ENCODE peak calls at places on chromosome X, in nine cellular contexts. X is fibroblast of lung, Z is GM12878, S is IMR-90, P is OCI-LY7, N is PC-3, A is PC-9, K is K562, G is SK-N-SH. W is an unnamed sample. For H4K20me1, the result is how much of the 10 kb centered on the place peaks cover.

GRCh38 chrX:56253832-56254703 is 21.9 kb downstream of the KLF8 start:
- DNase-seq in A (no peak), K (no peak), P (no peak), N (no peak), X (no peak), S (no peak), Z (no peak), G (no peak), W (no peak)

GRCh38 chrX:53594354-53594753 is 92.2 kb downstream of the HUWE1 start:
- DNase-seq in K (no peak), Z (no peak), P (no peak), A (no peak), X (peak), S (peak), G (no peak), N (no peak), W (no peak)

GRCh38 chrX:84362184-84362838 is 139.9 kb downstream of the HDX start:
- DNase-seq in K (no peak), X (peak), N (no peak), P (no peak), Z (no peak), A (no peak), G (no peak), S (peak), W (no peak)

GRCh38 chrX:96843566-96843965 is 40.1 kb upstream of the RPA4 start:
- DNase-seq in P (no peak), N (no peak), G (no peak), X (no peak), S (no peak), Z (no peak), A (no peak), K (no peak), W (no peak)

GRCh38 chrX:19866626-19867410 is 20.6 kb downstream of the SH3KBP1 start:
- DNase-seq in N (no peak), A (no peak), X (no peak), K (no peak), S (no peak), P (no peak), G (no peak), Z (no peak), W (no peak)

GRCh38 chrX:66728818-66729271 is 90.0 kb upstream of the EDA2R start:
- DNase-seq in X (peak), G (peak), Z (no peak), P (peak), S (peak), K (peak), N (peak), A (peak), W (no peak)

GRCh38 chrX:78118628-78119027 is 14.6 kb downstream of the PGK1 start:
- DNase-seq in Z (no peak), G (no peak), X (no peak), P (no peak), K (no peak), N (no peak), A (no peak), S (no peak), W (no peak)

GRCh38 chrX:39946822-39947221 is 150.9 kb downstream of the BCOR start:
- DNase-seq in S (peak), G (no peak), Z (no peak), X (peak), K (no peak), A (no peak), P (no peak), N (peak), W (no peak)

GRCh38 chrX:13747836-13748235 is 13.3 kb downstream of the OFD1 start:
- DNase-seq in N (peak), P (peak), G (peak), K (peak), S (peak), A (peak), X (peak), Z (no peak), W (peak)

GRCh38 chrX:10243056-10243455 is 86.3 kb downstream of the CLCN4 start:
- DNase-seq in X (peak), K (no peak), S (no peak), G (no peak), N (no peak), Z (no peak), P (no peak), A (no peak), W (no peak)

GRCh38 chrX:16445166-16445752 is 204.7 kb upstream of the S100G start:
- DNase-seq in S (peak), Z (no peak), K (peak), A (peak), P (peak), G (peak), X (peak), N (peak), W (no peak)

GRCh38 chrX:149937881-149938426 is 337 bp downstream of the EOLA2 start:
- DNase-seq in A (no peak), K (peak), S (peak), G (no peak), X (peak), N (no peak), Z (no peak), P (no peak), W (no peak)

GRCh38 chrX:49203536-49203935 is 3.5 kb upstream of the SYP start:
- DNase-seq in X (no peak), P (no peak), N (no peak), K (no peak), A (no peak), S (no peak), G (no peak), Z (no peak), W (no peak)

DNA sequence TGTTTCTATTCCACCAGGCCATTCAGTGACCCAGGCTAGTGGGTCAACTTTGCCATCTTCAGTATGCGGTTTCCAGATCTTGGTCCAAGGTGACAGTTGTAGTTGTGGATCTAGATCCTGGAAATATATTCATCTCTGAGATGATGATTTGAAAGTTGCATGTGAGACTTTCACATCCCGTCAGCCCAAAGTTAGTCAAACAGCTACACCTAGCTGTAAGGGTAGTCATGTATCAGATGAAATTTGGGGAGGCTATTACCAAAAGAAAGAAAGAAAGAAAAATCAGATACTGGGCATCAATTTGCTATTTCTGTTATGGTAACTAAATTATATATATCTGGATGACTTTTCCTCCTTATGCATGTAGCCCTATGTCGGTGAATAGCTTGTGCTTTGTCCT is 259.4 kb upstream of the ARX start:
- DNase-seq in P (no peak), G (no peak), N (peak), Z (no peak), S (no peak), K (no peak), A (no peak), X (no peak), W (no peak)
- TF ChIP-seq CTCF in P (no peak), G (no peak), N (peak), Z (no peak), S (no peak), K (no peak), A (no peak), X (no peak), W (no peak)

DNA sequence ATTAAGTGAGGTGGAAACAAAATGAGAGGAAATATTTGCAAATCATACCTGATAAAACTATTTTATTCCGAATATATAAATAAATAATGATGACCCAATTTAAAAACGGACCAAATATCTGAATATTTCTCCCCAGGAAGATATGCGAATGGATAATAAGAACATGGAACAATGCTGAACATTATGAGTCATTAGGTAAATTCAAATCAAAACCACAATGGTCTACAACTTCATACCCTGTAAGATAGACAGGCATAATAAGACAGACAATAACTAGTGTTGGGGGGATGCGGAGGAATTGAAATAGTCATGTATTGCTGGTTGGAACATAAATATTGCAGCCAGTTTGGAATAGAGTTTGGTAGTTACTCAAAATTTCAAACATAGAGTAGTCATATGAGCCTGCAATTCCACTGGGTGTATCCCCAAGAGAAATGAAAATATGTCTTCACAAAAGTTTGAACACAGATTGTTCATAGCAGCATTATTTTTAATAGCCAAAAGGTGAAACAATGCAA is 47.6 kb upstream of the DRP2 start:
- DNase-seq in N (peak), S (no peak), P (no peak), G (no peak), K (no peak), A (no peak), Z (no peak), X (no peak), W (no peak)
- H3K4me2 ChIP-seq in N (no peak), S (no peak), P (no peak), G (no peak), K (no peak), A (no peak), Z (no peak), X (no peak), W (no peak)

DNA sequence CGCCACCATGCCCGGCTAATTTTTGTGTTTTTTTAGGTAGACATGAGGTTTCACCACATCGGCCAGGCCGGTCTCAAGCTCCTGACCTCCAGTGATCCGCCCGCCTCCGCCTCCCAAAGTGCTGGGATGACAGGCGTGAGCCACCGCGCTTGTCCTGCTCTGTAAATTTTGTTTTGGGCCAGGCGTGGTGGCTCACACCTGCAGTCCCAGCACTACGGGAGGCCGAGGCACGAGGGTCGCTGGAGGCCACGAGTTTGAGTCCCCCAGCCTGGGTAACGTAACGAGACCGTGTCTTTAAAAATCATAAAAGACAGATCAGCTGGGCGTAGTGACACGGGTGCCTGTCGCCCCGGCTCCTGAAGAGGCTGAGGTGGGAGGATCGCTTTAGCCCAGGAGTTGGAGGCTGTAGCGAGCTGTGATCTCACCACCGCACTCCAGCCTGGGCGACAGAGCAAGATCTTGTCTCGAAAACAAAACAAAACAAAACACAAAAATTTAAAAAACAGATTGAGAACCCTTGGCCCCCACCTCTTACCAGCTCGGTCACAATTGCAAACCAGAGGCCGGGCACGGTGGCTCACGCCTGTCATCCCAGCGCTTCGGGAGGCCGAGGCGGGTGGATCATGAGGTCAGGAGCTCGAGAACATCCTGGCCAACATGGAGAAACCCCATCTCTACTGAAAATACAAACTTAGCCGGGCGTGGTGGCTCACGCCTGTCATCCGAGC is 34.0 kb upstream of the PPP2R3B start:
- DNase-seq in N (no peak), P (no peak), G (no peak), A (no peak), Z (no peak), S (no peak), X (no peak), K (no peak), W (no peak)
- H4K20me1 ChIP-seq in N (under half), P (under half), G (under half), A (under half), Z (under half), S (under half), X (under half), K (under half), W (under half)

GRCh38 chrX:48071064-48071985 is at the start of gene ZNF630:
- DNase-seq in N (peak), A (peak), X (peak), Z (peak), P (peak), S (peak), G (peak), K (peak), W (no peak)

GRCh38 chrX:48071986-48072605 is 656 bp upstream of the ZNF630 start:
- DNase-seq in S (no peak), X (no peak), A (no peak), K (no peak), P (no peak), Z (no peak), G (no peak), N (no peak), W (no peak)

DNA sequence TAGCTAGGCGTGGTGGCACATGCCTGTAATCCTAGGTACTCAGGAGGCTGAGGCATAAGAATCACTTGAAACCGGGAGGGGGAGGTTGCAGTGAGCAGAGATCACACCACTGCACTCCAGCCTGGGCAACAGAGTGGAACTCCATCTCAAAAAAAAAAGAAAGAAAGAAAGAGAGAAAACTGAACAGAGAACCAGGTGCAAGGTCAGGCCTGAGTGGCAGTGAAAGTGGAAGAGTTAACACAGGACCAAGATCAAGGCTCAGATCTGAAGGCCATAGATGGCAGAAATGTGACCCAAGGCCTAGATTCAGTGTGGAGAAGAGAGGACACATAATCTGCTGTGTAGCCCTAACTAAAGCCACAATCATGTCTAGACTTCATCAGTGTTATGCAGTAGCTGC is 4.9 kb upstream of the ZNF630 start:
- DNase-seq in Z (no peak), S (no peak), N (no peak), X (no peak), K (no peak), A (no peak), G (no peak), P (peak), W (no peak)
- TF ChIP-seq CTCF in Z (no peak), S (no peak), N (no peak), X (no peak), K (no peak), A (no peak), G (no peak), P (no peak), W (no peak)

DNA sequence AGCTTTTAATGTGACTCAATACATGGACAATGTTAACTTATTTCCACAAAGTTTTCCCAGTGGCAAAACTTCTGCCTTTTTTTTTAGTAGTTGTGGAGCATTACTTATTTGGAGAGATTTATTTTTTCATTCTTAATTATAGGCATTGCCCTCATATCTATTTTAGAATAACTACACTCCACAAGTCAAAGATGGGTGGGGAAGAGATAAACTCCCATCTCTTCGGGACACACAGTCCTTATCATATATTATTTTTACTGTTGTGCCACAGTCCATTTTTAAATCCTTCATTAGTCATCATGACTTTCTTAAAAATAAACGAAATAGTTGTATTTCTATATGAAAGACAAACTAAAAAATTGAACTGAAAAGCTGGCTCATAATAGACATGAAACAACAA is 1.2 kb downstream of the DMD start:
- DNase-seq in G (no peak), N (no peak), S (no peak), A (no peak), P (no peak), X (no peak), K (no peak), Z (no peak), W (no peak)
- H3K4me2 ChIP-seq in G (no peak), N (no peak), S (peak), A (no peak), P (no peak), X (peak), K (no peak), Z (no peak), W (no peak)

DNA sequence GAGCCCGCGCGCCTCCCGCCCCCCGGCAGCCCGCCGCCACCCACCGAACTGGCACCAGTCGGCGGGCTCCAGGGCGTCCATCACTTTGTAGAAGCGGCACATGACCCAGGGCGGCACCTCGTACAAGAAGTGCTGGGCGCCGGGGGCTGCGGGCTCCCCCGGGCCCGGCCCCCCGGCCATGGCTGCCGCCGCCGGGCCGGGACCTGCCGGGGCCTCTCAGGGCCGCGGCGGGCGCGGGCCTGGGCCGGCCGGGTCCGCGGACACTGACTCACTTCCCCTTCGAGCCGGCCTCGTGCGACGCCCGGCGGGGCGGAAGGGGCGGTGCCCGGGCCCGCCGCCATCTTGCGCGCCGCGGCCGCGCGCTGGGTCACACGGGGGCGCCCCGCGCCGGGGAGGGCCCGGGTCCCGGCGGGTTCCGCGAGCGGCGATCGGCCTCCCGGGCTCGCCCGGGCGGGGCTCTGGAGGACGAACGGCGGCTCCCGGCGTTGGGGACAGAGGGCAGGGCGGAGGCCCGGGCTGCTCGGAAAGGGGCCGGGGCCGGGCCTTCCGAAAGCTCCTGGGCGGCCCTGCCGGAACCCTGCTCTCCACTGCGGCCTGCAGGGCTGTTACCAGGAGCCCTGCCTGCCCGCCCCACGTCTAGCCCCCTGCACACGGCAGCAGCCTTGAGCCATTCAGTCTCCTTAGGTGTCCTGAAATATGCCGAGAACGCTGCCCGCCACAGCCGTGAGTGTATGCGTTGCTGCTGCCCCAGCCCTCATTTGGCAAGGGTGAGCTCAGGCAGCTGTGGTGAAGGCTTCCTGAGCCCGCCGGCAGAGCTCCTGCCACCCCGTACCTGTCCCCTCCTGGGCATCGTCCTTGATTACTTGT is at the start of gene IRAK1:
- DNase-seq in A (peak), Z (no peak), K (peak), P (peak), G (peak), S (peak), X (peak), N (peak), W (no peak)
- H4K20me1 ChIP-seq in A (under half), Z (under half), K (under half), P (under half), G (under half), S (under half), X (under half), N (under half), W (under half)